ENCODE peak calls at places on chromosomes 7 and 10, in nine cellular contexts. Y, K, E, J, T, A, Z, C and X are unnamed samples.

GRCh38 chr10:75058142-75058541 is 53.3 kb upstream of the SAMD8 start:
- DNase-seq in C (no peak), T (no peak), E (peak; percentile 31), J (no peak), K (no peak), Y (no peak), A (no peak), Z (no peak), X (no peak)

GRCh38 chr10:25965584-25965983 is 31.6 kb downstream of the MYO3A start:
- DNase-seq in T (no peak), K (no peak), J (no peak), A (no peak), Y (no peak), E (no peak), C (no peak), Z (no peak), X (no peak)

GRCh38 chr7:22444181-22444966 is 55.6 kb downstream of the STEAP1B start:
- DNase-seq in J (no peak), Y (no peak), K (peak; percentile 86), T (no peak), A (no peak), E (no peak), Z (peak; percentile 71), C (peak; percentile 82), X (no peak)

GRCh38 chr7:28433604-28434254 is 21.4 kb downstream of the CREB5 start:
- DNase-seq in K (no peak), E (no peak), Y (no peak), Z (no peak), T (no peak), A (peak; percentile 13), J (peak; percentile 46), C (peak; percentile 48), X (no peak)

GRCh38 chr10:43809211-43809930 is 160.7 kb upstream of the ZNF32 start:
- DNase-seq in Z (no peak), C (peak; percentile 92), E (peak; percentile 83), K (peak; percentile 59), T (no peak), J (no peak), A (no peak), Y (no peak), X (no peak)

GRCh38 chr7:147513451-147513850 is 1077.1 kb upstream of the C7orf33 start:
- DNase-seq in Z (no peak), E (no peak), J (no peak), T (no peak), K (no peak), C (no peak), A (peak; percentile 16), Y (no peak), X (no peak)

GRCh38 chr7:21868647-21868896 is 77.1 kb downstream of the CDCA7L start:
- DNase-seq in C (no peak), E (no peak), A (no peak), Y (no peak), Z (no peak), K (no peak), J (no peak), T (no peak), X (no peak)

GRCh38 chr7:98617960-98618418 is 904 bp downstream of the NPTX2 start:
- DNase-seq in J (peak; percentile 73), E (no peak), T (no peak), Z (no peak), C (no peak), K (no peak), A (peak; percentile 10), Y (no peak), X (no peak)

GRCh38 chr10:29689001-29689400 is 54.2 kb upstream of the SVIL start:
- DNase-seq in T (no peak), E (peak; percentile 61), J (no peak), A (no peak), Y (no peak), K (peak; percentile 91), C (peak; percentile 80), Z (no peak), X (peak; percentile 5)

GRCh38 chr10:33655165-33655815 is 320.8 kb upstream of the NRP1 start:
- DNase-seq in Z (no peak), Y (no peak), A (no peak), T (no peak), C (no peak), J (no peak), K (no peak), E (no peak), X (no peak)

GRCh38 chr10:3805791-3806381 is 20.9 kb upstream of the KLF6 start:
- DNase-seq in K (peak; percentile 92), A (peak; percentile 19), Y (no peak), E (no peak), T (no peak), J (no peak), C (peak; percentile 99), Z (no peak), X (peak; percentile 50)

GRCh38 chr10:94963901-94964300 is 25.4 kb downstream of the CYP2C9 start:
- DNase-seq in J (peak; percentile 7), A (peak; percentile 30), T (no peak), E (no peak), K (peak; percentile 45), C (peak; percentile 47), Z (no peak), Y (no peak), X (no peak)

GRCh38 chr7:1884583-1885350 is 214.7 kb downstream of the ELFN1 start:
- DNase-seq in A (no peak), Y (no peak), J (no peak), K (no peak), C (no peak), T (no peak), Z (no peak), E (no peak), X (no peak)

GRCh38 chr10:99661370-99661749 is 2.1 kb downstream of the ENTPD7 start:
- DNase-seq in J (no peak), T (no peak), C (peak; percentile 94), K (peak; percentile 92), A (no peak), Z (no peak), Y (no peak), E (peak; percentile 67), X (no peak)

GRCh38 chr10:59179027-59179426 is 2.6 kb downstream of the PHYHIPL start:
- DNase-seq in J (no peak), Z (no peak), Y (no peak), T (no peak), C (no peak), E (no peak), A (no peak), K (no peak), X (no peak)

GRCh38 chr7:44461387-44461786 is 29.1 kb downstream of the NUDCD3 start:
- DNase-seq in E (peak; percentile 24), Y (no peak), C (peak; percentile 92), J (no peak), T (no peak), Z (no peak), A (no peak), K (peak; percentile 90), X (peak; percentile 20)

GRCh38 chr10:109892885-109893284 is 30.4 kb downstream of the XPNPEP1 start:
- DNase-seq in J (no peak), E (no peak), C (peak; percentile 69), Y (peak; percentile 30), T (no peak), K (peak; percentile 38), Z (no peak), A (no peak), X (no peak)

GRCh38 chr10:78741541-78741940 is 327.2 kb upstream of the ZMIZ1 start:
- DNase-seq in Y (no peak), T (no peak), E (no peak), Z (no peak), K (peak; percentile 37), J (no peak), C (peak; percentile 84), A (no peak), X (no peak)

GRCh38 chr10:72503241-72503640 is 122.6 kb downstream of the MICU1 start:
- DNase-seq in Z (no peak), K (no peak), J (no peak), A (no peak), E (peak; percentile 42), T (no peak), Y (no peak), C (peak; percentile 80), X (no peak)

GRCh38 chr7:135380351-135380750 is 129.6 kb downstream of the CNOT4 start:
- DNase-seq in K (no peak), T (no peak), E (no peak), C (no peak), Z (no peak), A (peak; percentile 24), J (no peak), Y (no peak), X (no peak)

GRCh38 chr7:22879718-22880306 is 57.2 kb upstream of the TOMM7 start:
- DNase-seq in Z (no peak), E (no peak), A (no peak), T (no peak), J (no peak), K (no peak), C (no peak), Y (no peak), X (no peak)

GRCh38 chr10:103394180-103394579 is 2.1 kb downstream of the ATP5MK start:
- DNase-seq in Y (no peak), T (no peak), K (no peak), E (no peak), C (peak; percentile 18), A (no peak), J (no peak), Z (no peak), X (no peak)

GRCh38 chr7:1151156-1151555 is 8.8 kb downstream of the ZFAND2A start:
- DNase-seq in T (no peak), J (no peak), K (no peak), E (no peak), Y (no peak), C (no peak), A (no peak), Z (no peak), X (no peak)

GRCh38 chr7:36670585-36671431 is 53.5 kb downstream of the AOAH start:
- DNase-seq in J (peak; percentile 70), Y (peak; percentile 24), Z (peak; percentile 50), K (peak; percentile 58), T (peak; percentile 43), A (peak; percentile 59), C (peak; percentile 75), E (peak; percentile 57), X (peak; percentile 71)

GRCh38 chr10:108452483-108453060 is 1288.1 kb upstream of the SORCS1 start:
- DNase-seq in T (no peak), E (no peak), C (no peak), A (no peak), J (no peak), Z (no peak), K (no peak), Y (no peak), X (no peak)

GRCh38 chr7:276230-276835 is 13.6 kb upstream of the FOXL3 start:
- DNase-seq in K (no peak), E (no peak), J (no peak), A (no peak), C (no peak), Z (no peak), T (no peak), Y (no peak), X (no peak)

GRCh38 chr7:35366167-35367155 is 112.6 kb upstream of the TBX20 start:
- DNase-seq in Y (no peak), T (no peak), E (no peak), J (no peak), Z (no peak), K (no peak), C (peak; percentile 6), A (no peak), X (no peak)

GRCh38 chr10:128602183-128602582 is 476.0 kb upstream of the MKI67 start:
- DNase-seq in T (no peak), J (no peak), A (no peak), Z (no peak), C (no peak), E (no peak), K (no peak), Y (no peak), X (no peak)

GRCh38 chr10:69446650-69447151 is 4.6 kb upstream of the TSPAN15 start:
- DNase-seq in E (peak; percentile 68), T (no peak), Z (no peak), Y (no peak), C (peak; percentile 95), K (peak; percentile 95), A (no peak), J (no peak), X (no peak)

GRCh38 chr10:86163522-86164215 is 202.9 kb downstream of the GRID1 start:
- DNase-seq in T (no peak), K (peak; percentile 32), Z (no peak), A (no peak), J (peak; percentile 43), C (no peak), E (no peak), Y (no peak), X (no peak)

GRCh38 chr7:35831208-35831607 is 30.4 kb downstream of the SEPTIN7 start:
- DNase-seq in T (no peak), Y (no peak), Z (no peak), C (no peak), E (peak; percentile 16), J (no peak), K (no peak), A (no peak), X (no peak)